ENCODE peak calls at places on chromosomes 7 and 10, in nine cellular contexts. Z, V, H, W, R, M, N, A and Q are unnamed samples.

GRCh38 chr7:134515569-134516468 is 11.5 kb upstream of the AKR1B10 start:
- DNase-seq in Z (peak; percentile 95), V (no peak), H (no peak), W (peak; percentile 90), R (no peak), M (peak; percentile 96), N (no peak), A (no peak), Q (no peak)

GRCh38 chr7:88169717-88170320 is 50.0 kb downstream of the SRI start:
- DNase-seq in Z (no peak), V (no peak), H (no peak), W (peak; percentile 23), R (no peak), M (peak; percentile 35), N (peak; percentile 22), A (no peak), Q (no peak)

GRCh38 chr7:114375914-114376313 is 38.7 kb upstream of the FOXP2 start:
- DNase-seq in Z (peak; percentile 43), V (no peak), H (no peak), W (no peak), R (no peak), M (peak; percentile 58), N (no peak), A (no peak), Q (no peak)

GRCh38 chr7:4561775-4562174 is 120.3 kb upstream of the FOXK1 start:
- DNase-seq in Z (no peak), V (no peak), H (peak; percentile 26), W (no peak), R (no peak), M (no peak), N (no peak), A (no peak), Q (no peak)

GRCh38 chr10:121129266-121129665 is 278.1 kb downstream of the WDR11 start:
- DNase-seq in Z (no peak), V (no peak), H (no peak), W (no peak), R (no peak), M (no peak), N (no peak), A (no peak), Q (no peak)

GRCh38 chr10:30686706-30687105 is 57.2 kb upstream of the LYZL2 start:
- DNase-seq in Z (no peak), V (no peak), H (no peak), W (no peak), R (no peak), M (no peak), N (no peak), A (no peak), Q (no peak)

GRCh38 chr10:120612756-120613155 is 155.7 kb downstream of the PLPP4 start:
- DNase-seq in Z (no peak), V (no peak), H (no peak), W (no peak), R (no peak), M (no peak), N (no peak), A (no peak), Q (no peak)

GRCh38 chr10:2914741-2915140 is 152.6 kb upstream of the PFKP start:
- DNase-seq in Z (no peak), V (no peak), H (no peak), W (no peak), R (no peak), M (no peak), N (no peak), A (no peak), Q (no peak)

GRCh38 chr10:68348265-68348741 is 15.6 kb upstream of the PBLD start:
- DNase-seq in Z (peak; percentile 27), V (no peak), H (peak; percentile 43), W (peak; percentile 54), R (no peak), M (peak; percentile 46), N (peak; percentile 67), A (no peak), Q (no peak)

GRCh38 chr7:45446195-45446944 is 127.8 kb upstream of the ADCY1 start:
- DNase-seq in Z (peak; percentile 90), V (no peak), H (no peak), W (no peak), R (no peak), M (peak; percentile 94), N (no peak), A (peak; percentile 53), Q (peak; percentile 15)
- H3K4me3 ChIP-seq in Z (no peak overlapping the region), V (no peak overlapping the region), H (no peak overlapping the region), W (no peak overlapping the region), R (no peak overlapping the region), M (no peak overlapping the region), N (no peak overlapping the region), A (no peak overlapping the region), Q (no peak overlapping the region)

GRCh38 chr7:137167609-137168008 is 175.9 kb downstream of the PTN start:
- DNase-seq in Z (no peak), V (no peak), H (no peak), W (no peak), R (no peak), M (no peak), N (no peak), A (no peak), Q (no peak)

GRCh38 chr7:137172105-137172590 is 171.4 kb downstream of the PTN start:
- DNase-seq in Z (no peak), V (no peak), H (no peak), W (no peak), R (no peak), M (no peak), N (no peak), A (no peak), Q (no peak)

GRCh38 chr7:137164251-137164650 is 179.3 kb downstream of the PTN start:
- DNase-seq in Z (no peak), V (no peak), H (no peak), W (no peak), R (no peak), M (no peak), N (no peak), A (no peak), Q (no peak)

DNA sequence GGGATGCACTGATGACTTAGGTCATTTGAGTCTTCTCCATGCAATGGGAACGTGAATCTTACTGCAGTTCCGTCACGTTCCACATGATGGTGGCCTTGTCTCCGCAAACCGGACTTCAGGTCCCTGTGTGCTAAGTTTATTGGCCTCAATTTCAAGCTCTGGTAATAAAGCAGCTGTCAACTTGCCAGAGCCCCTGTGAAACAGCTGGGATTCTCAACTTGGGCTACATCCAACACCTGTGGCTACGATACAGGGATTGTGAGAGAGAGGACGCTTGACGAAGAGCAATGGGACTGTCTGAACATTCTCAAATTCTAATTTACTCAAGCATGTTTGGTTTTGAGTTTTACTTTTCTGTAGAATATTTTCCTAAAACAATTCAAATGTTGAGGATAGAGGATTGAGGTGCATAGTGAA is 174.2 kb downstream of the PTN start:
- DNase-seq in Z (peak; percentile 29), V (no peak), H (peak; percentile 61), W (peak; percentile 85), R (no peak), M (peak; percentile 69), N (peak; percentile 3), A (no peak), Q (no peak)
- H3K4me3 ChIP-seq in Z (no peak overlapping the region), V (no peak overlapping the region), H (no peak overlapping the region), W (no peak overlapping the region), R (no peak overlapping the region), M (no peak overlapping the region), N (no peak overlapping the region), A (no peak overlapping the region), Q (no peak overlapping the region)

GRCh38 chr10:112214335-112214941 is 30.9 kb upstream of the GPAM start:
- DNase-seq in Z (no peak), V (no peak), H (no peak), W (no peak), R (no peak), M (no peak), N (no peak), A (no peak), Q (no peak)

GRCh38 chr10:112216151-112216550 is 32.6 kb upstream of the GPAM start:
- DNase-seq in Z (no peak), V (no peak), H (no peak), W (no peak), R (no peak), M (no peak), N (no peak), A (no peak), Q (no peak)

GRCh38 chr10:112215342-112215774 is 31.8 kb upstream of the GPAM start:
- DNase-seq in Z (no peak), V (no peak), H (no peak), W (no peak), R (no peak), M (no peak), N (no peak), A (no peak), Q (no peak)

GRCh38 chr10:112213098-112213823 is 29.7 kb upstream of the GPAM start:
- DNase-seq in Z (no peak), V (no peak), H (no peak), W (no peak), R (no peak), M (no peak), N (no peak), A (no peak), Q (no peak)

DNA sequence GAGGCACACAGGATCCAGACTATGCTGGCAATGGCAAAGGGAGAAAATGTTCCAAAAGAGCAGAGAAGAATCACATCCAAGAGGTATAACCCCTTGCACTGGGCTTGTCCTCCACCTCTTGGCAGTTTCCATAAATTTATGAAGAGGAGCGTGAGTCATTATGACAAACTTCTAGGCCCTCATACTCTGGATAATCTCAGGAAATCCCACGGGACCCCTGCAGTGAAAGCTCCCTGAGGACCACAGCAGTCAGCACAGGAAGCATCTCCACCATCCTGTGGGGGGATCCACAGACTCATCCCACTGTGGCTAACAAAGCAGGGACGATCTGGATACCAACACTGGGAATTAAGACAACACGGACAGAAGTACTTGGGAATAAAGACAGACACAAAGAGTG is 30.3 kb upstream of the GPAM start:
- DNase-seq in Z (no peak), V (no peak), H (no peak), W (no peak), R (no peak), M (no peak), N (no peak), A (no peak), Q (no peak)
- H3K4me3 ChIP-seq in Z (no peak overlapping the region), V (no peak overlapping the region), H (no peak overlapping the region), W (no peak overlapping the region), R (no peak overlapping the region), M (no peak overlapping the region), N (no peak overlapping the region), A (no peak overlapping the region), Q (no peak overlapping the region)

GRCh38 chr10:86363184-86363832 is 3.3 kb downstream of the GRID1 start:
- DNase-seq in Z (peak; percentile 26), V (peak; percentile 72), H (peak; percentile 94), W (no peak), R (peak; percentile 63), M (peak; percentile 26), N (no peak), A (no peak), Q (no peak)
- H3K4me3 ChIP-seq in Z (no peak overlapping the region), V (peak overlapping the region; percentile 19), H (peak overlapping the region; percentile 47), W (no peak overlapping the region), R (no peak overlapping the region), M (peak overlapping the region; percentile 7), N (no peak overlapping the region), A (no peak overlapping the region), Q (no peak overlapping the region)